ENCODE peak calls at places on chromosomes 12 and 14, in seven cellular contexts. One of them, this sample, is unnamed.

GRCh38 chr14:100364403-100364802 is 41.3 kb downstream of the SLC25A47 start:
- DNase-seq in progenitor cell of endocrine pancreas: no peak
- DNase-seq in foreskin fibroblast: peak; percentile 17
- DNase-seq in islet precursor cell: no peak
- DNase-seq in skeletal muscle cell: no peak
- DNase-seq in ovary: no peak
- DNase-seq in mesothelial cell of epicardium: no peak
- DNase-seq in this sample: no peak

GRCh38 chr14:45381091-45381490 is 128.1 kb upstream of the MIS18BP1 start:
- DNase-seq in progenitor cell of endocrine pancreas: no peak
- DNase-seq in foreskin fibroblast: no peak
- DNase-seq in islet precursor cell: no peak
- DNase-seq in skeletal muscle cell: no peak
- DNase-seq in ovary: no peak
- DNase-seq in mesothelial cell of epicardium: no peak
- DNase-seq in this sample: no peak

GRCh38 chr12:51270847-51271518 is 768 bp upstream of the SMAGP start:
- DNase-seq in progenitor cell of endocrine pancreas: no peak
- DNase-seq in foreskin fibroblast: peak; percentile 92
- DNase-seq in islet precursor cell: no peak
- DNase-seq in skeletal muscle cell: peak; percentile 43
- DNase-seq in ovary: no peak
- DNase-seq in mesothelial cell of epicardium: no peak
- DNase-seq in this sample: peak; percentile 29

GRCh38 chr14:38184132-38184531 is 23.6 kb upstream of the SSTR1 start:
- DNase-seq in progenitor cell of endocrine pancreas: no peak
- DNase-seq in foreskin fibroblast: no peak
- DNase-seq in islet precursor cell: no peak
- DNase-seq in skeletal muscle cell: no peak
- DNase-seq in ovary: no peak
- DNase-seq in mesothelial cell of epicardium: no peak
- DNase-seq in this sample: no peak

GRCh38 chr12:131944601-131945251 is 5.0 kb upstream of the EP400 start:
- DNase-seq in progenitor cell of endocrine pancreas: no peak
- DNase-seq in foreskin fibroblast: no peak
- DNase-seq in islet precursor cell: peak; percentile 53
- DNase-seq in skeletal muscle cell: no peak
- DNase-seq in ovary: peak; percentile 43
- DNase-seq in mesothelial cell of epicardium: no peak
- DNase-seq in this sample: no peak

GRCh38 chr12:48198619-48198973 is 4.5 kb downstream of the OR10AD1 start:
- DNase-seq in progenitor cell of endocrine pancreas: no peak
- DNase-seq in foreskin fibroblast: peak; percentile 53
- DNase-seq in islet precursor cell: peak; percentile 74
- DNase-seq in skeletal muscle cell: no peak
- DNase-seq in ovary: peak; percentile 78
- DNase-seq in mesothelial cell of epicardium: no peak
- DNase-seq in this sample: no peak

GRCh38 chr12:50186667-50187066 is 19.5 kb upstream of the CERS5 start:
- DNase-seq in progenitor cell of endocrine pancreas: no peak
- DNase-seq in foreskin fibroblast: peak; percentile 63
- DNase-seq in islet precursor cell: no peak
- DNase-seq in skeletal muscle cell: no peak
- DNase-seq in ovary: no peak
- DNase-seq in mesothelial cell of epicardium: no peak
- DNase-seq in this sample: no peak

GRCh38 chr12:10919809-10920208 is 9.2 kb upstream of the PRH2 start:
- DNase-seq in progenitor cell of endocrine pancreas: no peak
- DNase-seq in foreskin fibroblast: no peak
- DNase-seq in islet precursor cell: no peak
- DNase-seq in skeletal muscle cell: no peak
- DNase-seq in ovary: no peak
- DNase-seq in mesothelial cell of epicardium: no peak
- DNase-seq in this sample: no peak

GRCh38 chr12:102216086-102216691 is 18.6 kb upstream of the PMCH start:
- DNase-seq in progenitor cell of endocrine pancreas: no peak
- DNase-seq in foreskin fibroblast: peak; percentile 60
- DNase-seq in islet precursor cell: no peak
- DNase-seq in skeletal muscle cell: peak; percentile 14
- DNase-seq in ovary: no peak
- DNase-seq in mesothelial cell of epicardium: no peak
- DNase-seq in this sample: peak; percentile 27

GRCh38 chr12:12837025-12837872 is 24.1 kb downstream of the DDX47 start:
- DNase-seq in progenitor cell of endocrine pancreas: peak; percentile 30
- DNase-seq in foreskin fibroblast: peak; percentile 90
- DNase-seq in islet precursor cell: peak; percentile 89
- DNase-seq in skeletal muscle cell: peak; percentile 32
- DNase-seq in ovary: peak; percentile 65
- DNase-seq in mesothelial cell of epicardium: peak; percentile 21
- DNase-seq in this sample: peak; percentile 44

GRCh38 chr12:47433876-47434275 is 272.0 kb downstream of the RPAP3 start:
- DNase-seq in progenitor cell of endocrine pancreas: no peak
- DNase-seq in foreskin fibroblast: no peak
- DNase-seq in islet precursor cell: no peak
- DNase-seq in skeletal muscle cell: no peak
- DNase-seq in ovary: no peak
- DNase-seq in mesothelial cell of epicardium: no peak
- DNase-seq in this sample: no peak